ENCODE peak calls at places on chromosomes 5 and 9, in six cellular contexts. One of them, this sample, is unnamed.

GRCh38 chr5:90479611-90480385 is 5.1 kb downstream of the POLR3G start:
- DNase-seq in AG09309: no peak
- DNase-seq in HepG2: no peak
- DNase-seq in lower lobe of right lung: no peak
- DNase-seq in GM23338: no peak
- DNase-seq in fibroblast of pulmonary artery: no peak
- DNase-seq in this sample: no peak

GRCh38 chr5:116516021-116516420 is 58.6 kb downstream of the SEMA6A start:
- DNase-seq in HepG2: no peak
- DNase-seq in lower lobe of right lung: no peak
- DNase-seq in AG09309: no peak
- DNase-seq in fibroblast of pulmonary artery: no peak
- DNase-seq in GM23338: no peak
- DNase-seq in this sample: no peak

GRCh38 chr5:126002222-126002897 is 420.8 kb upstream of the GRAMD2B start:
- DNase-seq in lower lobe of right lung: no peak
- DNase-seq in HepG2: no peak
- DNase-seq in fibroblast of pulmonary artery: peak
- DNase-seq in AG09309: peak
- DNase-seq in GM23338: no peak
- DNase-seq in this sample: peak

GRCh38 chr5:34632805-34633414 is 23.2 kb upstream of the RAI14 start:
- DNase-seq in HepG2: no peak
- DNase-seq in fibroblast of pulmonary artery: no peak
- DNase-seq in AG09309: no peak
- DNase-seq in GM23338: peak
- DNase-seq in lower lobe of right lung: no peak
- DNase-seq in this sample: no peak

GRCh38 chr9:1055156-1055555 is 5.0 kb downstream of the DMRT2 start:
- DNase-seq in HepG2: no peak
- DNase-seq in lower lobe of right lung: no peak
- DNase-seq in fibroblast of pulmonary artery: no peak
- DNase-seq in GM23338: no peak
- DNase-seq in AG09309: no peak
- DNase-seq in this sample: no peak

GRCh38 chr5:174159327-174160247 is 114.1 kb downstream of the NSG2 start:
- DNase-seq in lower lobe of right lung: no peak
- DNase-seq in AG09309: peak
- DNase-seq in HepG2: no peak
- DNase-seq in GM23338: no peak
- DNase-seq in fibroblast of pulmonary artery: no peak
- DNase-seq in this sample: no peak

GRCh38 chr9:98255064-98255577 is 328 bp downstream of the TBC1D2 start:
- DNase-seq in fibroblast of pulmonary artery: peak
- DNase-seq in AG09309: no peak
- DNase-seq in HepG2: no peak
- DNase-seq in GM23338: peak
- DNase-seq in lower lobe of right lung: peak
- DNase-seq in this sample: peak

GRCh38 chr5:142013734-142014495 is 1.1 kb upstream of the GNPDA1 start:
- DNase-seq in AG09309: peak
- DNase-seq in HepG2: peak
- DNase-seq in lower lobe of right lung: no peak
- DNase-seq in fibroblast of pulmonary artery: peak
- DNase-seq in GM23338: no peak
- DNase-seq in this sample: peak

GRCh38 chr9:86983260-86984255 is 36.3 kb upstream of the GAS1 start:
- DNase-seq in fibroblast of pulmonary artery: peak
- DNase-seq in AG09309: peak
- DNase-seq in lower lobe of right lung: no peak
- DNase-seq in HepG2: no peak
- DNase-seq in GM23338: no peak
- DNase-seq in this sample: no peak

GRCh38 chr5:33964132-33964531 is 20.4 kb downstream of the SLC45A2 start:
- DNase-seq in fibroblast of pulmonary artery: no peak
- DNase-seq in AG09309: no peak
- DNase-seq in HepG2: no peak
- DNase-seq in lower lobe of right lung: no peak
- DNase-seq in GM23338: no peak
- DNase-seq in this sample: no peak

GRCh38 chr5:28217695-28218094 is 1179.3 kb upstream of the CDH9 start:
- DNase-seq in AG09309: no peak
- DNase-seq in HepG2: no peak
- DNase-seq in lower lobe of right lung: no peak
- DNase-seq in fibroblast of pulmonary artery: no peak
- DNase-seq in GM23338: no peak
- DNase-seq in this sample: no peak

GRCh38 chr9:137647096-137647709 is 28.4 kb downstream of the EHMT1 start:
- DNase-seq in AG09309: no peak
- DNase-seq in GM23338: no peak
- DNase-seq in HepG2: no peak
- DNase-seq in lower lobe of right lung: no peak
- DNase-seq in fibroblast of pulmonary artery: no peak
- DNase-seq in this sample: no peak

GRCh38 chr5:120848883-120849282 is 384.8 kb downstream of the PRR16 start:
- DNase-seq in lower lobe of right lung: no peak
- DNase-seq in GM23338: peak
- DNase-seq in AG09309: no peak
- DNase-seq in fibroblast of pulmonary artery: no peak
- DNase-seq in HepG2: no peak
- DNase-seq in this sample: no peak

GRCh38 chr5:36929438-36929837 is 52.9 kb downstream of the NIPBL start:
- DNase-seq in GM23338: no peak
- DNase-seq in AG09309: no peak
- DNase-seq in lower lobe of right lung: no peak
- DNase-seq in fibroblast of pulmonary artery: no peak
- DNase-seq in HepG2: no peak
- DNase-seq in this sample: no peak

GRCh38 chr5:72110401-72111013 is 3.2 kb downstream of the MAP1B start:
- DNase-seq in fibroblast of pulmonary artery: no peak
- DNase-seq in lower lobe of right lung: no peak
- DNase-seq in AG09309: no peak
- DNase-seq in HepG2: no peak
- DNase-seq in GM23338: peak
- DNase-seq in this sample: no peak

GRCh38 chr9:93464876-93465275 is 11.5 kb upstream of the FAM120AOS start:
- DNase-seq in AG09309: no peak
- DNase-seq in GM23338: peak
- DNase-seq in lower lobe of right lung: no peak
- DNase-seq in fibroblast of pulmonary artery: no peak
- DNase-seq in HepG2: no peak
- DNase-seq in this sample: no peak
- H3K4me3 ChIP-seq in AG09309: no peak
- H3K4me3 ChIP-seq in GM23338: no peak
- H3K4me3 ChIP-seq in lower lobe of right lung: no peak
- H3K4me3 ChIP-seq in fibroblast of pulmonary artery: no peak
- H3K4me3 ChIP-seq in HepG2: no peak
- H3K4me3 ChIP-seq in this sample: no peak

DNA sequence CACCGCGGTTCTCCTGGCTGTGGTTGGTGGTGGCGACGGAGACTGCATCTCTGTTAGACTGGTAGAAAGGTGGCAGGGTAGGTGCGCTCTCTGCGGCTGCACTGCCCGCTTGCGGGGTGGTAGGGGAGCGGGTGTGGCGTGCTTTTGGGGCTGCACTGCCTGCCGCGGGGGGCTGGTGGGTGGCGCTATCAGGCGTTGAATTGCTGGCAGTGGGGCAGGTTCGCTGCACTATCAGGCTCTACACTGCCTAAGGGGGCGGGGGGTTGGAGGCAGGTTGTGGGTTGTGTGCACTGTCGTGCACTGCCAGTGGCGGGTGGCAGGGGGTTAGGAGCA is 21.0 kb upstream of the TRIM52 start:
- DNase-seq in GM23338: no peak
- DNase-seq in lower lobe of right lung: no peak
- DNase-seq in fibroblast of pulmonary artery: no peak
- DNase-seq in HepG2: no peak
- DNase-seq in AG09309: no peak
- DNase-seq in this sample: no peak
- H3K4me3 ChIP-seq in GM23338: peak
- H3K4me3 ChIP-seq in lower lobe of right lung: no peak
- H3K4me3 ChIP-seq in fibroblast of pulmonary artery: no peak
- H3K4me3 ChIP-seq in HepG2: peak
- H3K4me3 ChIP-seq in AG09309: no peak
- H3K4me3 ChIP-seq in this sample: no peak

DNA sequence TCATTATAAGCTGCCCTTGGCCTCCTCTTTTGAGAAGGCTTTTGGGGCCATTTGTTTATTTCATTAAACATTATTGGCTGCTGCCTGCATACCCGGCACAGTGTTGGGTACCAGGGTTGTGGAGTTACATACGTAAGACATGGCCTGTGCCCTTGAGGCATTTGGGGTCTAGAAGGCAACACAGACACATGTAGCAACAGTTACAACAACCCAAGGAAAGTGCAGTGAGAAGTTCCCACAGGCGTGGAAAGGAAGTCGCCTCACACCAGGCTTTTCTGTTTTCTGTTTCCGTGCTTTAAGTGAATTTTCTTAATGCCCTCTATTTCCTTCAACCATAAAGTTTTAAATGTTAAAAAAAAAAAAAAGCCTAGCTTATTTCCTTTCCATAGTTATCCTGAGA is 47.4 kb downstream of the GALNT10 start:
- DNase-seq in GM23338: no peak
- DNase-seq in fibroblast of pulmonary artery: no peak
- DNase-seq in HepG2: no peak
- DNase-seq in lower lobe of right lung: no peak
- DNase-seq in AG09309: no peak
- DNase-seq in this sample: no peak
- H3K4me3 ChIP-seq in GM23338: no peak
- H3K4me3 ChIP-seq in fibroblast of pulmonary artery: no peak
- H3K4me3 ChIP-seq in HepG2: no peak
- H3K4me3 ChIP-seq in lower lobe of right lung: no peak
- H3K4me3 ChIP-seq in AG09309: no peak
- H3K4me3 ChIP-seq in this sample: no peak

DNA sequence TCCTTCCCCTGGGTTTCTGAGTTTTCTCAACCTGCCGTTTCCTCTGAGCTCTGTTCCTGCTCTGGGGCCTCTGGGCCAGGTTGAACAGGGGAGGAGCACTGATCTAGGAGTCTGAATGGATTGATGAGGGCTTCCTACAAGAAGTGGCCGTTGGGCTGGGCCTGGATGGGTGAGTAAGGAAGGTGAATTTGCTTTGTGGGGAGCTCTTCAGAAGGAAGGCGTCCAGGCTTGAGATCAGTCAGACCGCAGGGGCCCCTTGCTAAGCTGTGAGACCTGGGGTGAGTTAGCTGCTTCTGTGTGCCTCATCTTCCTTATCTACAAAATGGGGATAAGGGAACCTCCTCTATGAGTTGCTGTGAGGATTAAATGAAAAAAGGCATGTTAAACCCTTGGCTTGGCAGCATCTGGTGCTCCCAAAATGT is 1.1 kb upstream of the SYNPO start:
- DNase-seq in fibroblast of pulmonary artery: no peak
- DNase-seq in AG09309: no peak
- DNase-seq in lower lobe of right lung: no peak
- DNase-seq in GM23338: no peak
- DNase-seq in HepG2: no peak
- DNase-seq in this sample: no peak
- H3K4me3 ChIP-seq in fibroblast of pulmonary artery: no peak
- H3K4me3 ChIP-seq in AG09309: no peak
- H3K4me3 ChIP-seq in lower lobe of right lung: no peak
- H3K4me3 ChIP-seq in GM23338: no peak
- H3K4me3 ChIP-seq in HepG2: no peak
- H3K4me3 ChIP-seq in this sample: no peak

GRCh38 chr9:121198512-121199042 is 3.1 kb downstream of the RAB14 start:
- DNase-seq in lower lobe of right lung: no peak
- DNase-seq in AG09309: no peak
- DNase-seq in HepG2: no peak
- DNase-seq in fibroblast of pulmonary artery: no peak
- DNase-seq in GM23338: no peak
- DNase-seq in this sample: no peak

GRCh38 chr9:121196389-121196788 is 5.3 kb downstream of the RAB14 start:
- DNase-seq in HepG2: no peak
- DNase-seq in lower lobe of right lung: no peak
- DNase-seq in GM23338: no peak
- DNase-seq in AG09309: no peak
- DNase-seq in fibroblast of pulmonary artery: no peak
- DNase-seq in this sample: no peak

GRCh38 chr9:121194730-121195129 is 6.9 kb downstream of the RAB14 start:
- DNase-seq in AG09309: no peak
- DNase-seq in GM23338: no peak
- DNase-seq in lower lobe of right lung: no peak
- DNase-seq in fibroblast of pulmonary artery: no peak
- DNase-seq in HepG2: no peak
- DNase-seq in this sample: no peak

GRCh38 chr9:121199921-121200320 is 1.7 kb downstream of the RAB14 start:
- DNase-seq in fibroblast of pulmonary artery: no peak
- DNase-seq in lower lobe of right lung: no peak
- DNase-seq in AG09309: no peak
- DNase-seq in HepG2: no peak
- DNase-seq in GM23338: no peak
- DNase-seq in this sample: no peak

DNA sequence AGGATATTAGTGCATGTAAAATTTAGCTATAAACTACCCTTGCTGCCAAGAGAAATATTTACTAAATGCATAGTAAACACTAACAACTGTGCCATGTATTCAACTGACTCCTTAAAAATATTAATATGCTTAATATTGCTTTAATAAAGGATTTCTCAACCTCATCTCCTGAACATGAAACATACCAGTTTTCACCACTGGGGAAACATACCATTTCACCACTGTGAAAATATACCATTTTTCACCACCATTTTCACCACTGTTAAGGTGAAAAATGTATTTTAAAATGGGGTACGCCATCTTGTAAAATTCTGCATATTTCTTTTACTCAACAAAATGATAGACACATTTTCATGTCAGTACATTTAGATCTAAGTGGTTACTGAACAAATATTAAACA is 4.5 kb downstream of the RAB14 start:
- DNase-seq in AG09309: no peak
- DNase-seq in GM23338: no peak
- DNase-seq in HepG2: no peak
- DNase-seq in fibroblast of pulmonary artery: no peak
- DNase-seq in lower lobe of right lung: no peak
- DNase-seq in this sample: no peak
- H3K4me3 ChIP-seq in AG09309: no peak
- H3K4me3 ChIP-seq in GM23338: no peak
- H3K4me3 ChIP-seq in HepG2: no peak
- H3K4me3 ChIP-seq in fibroblast of pulmonary artery: no peak
- H3K4me3 ChIP-seq in lower lobe of right lung: no peak
- H3K4me3 ChIP-seq in this sample: no peak

This sample was measured in WERI-Rb-1.